ENCODE peak calls at places on chromosomes 6 and 20, in nine cellular contexts. J is OCI-LY7, G is PC-9, C is GM23248, R is PC-3, H is SK-N-SH, L is hepatocyte, I is GM23338, O is HCT116. W is an unnamed sample. For H3K9me2, the result is how much of the 10 kb centered on the place peaks cover.

GRCh38 chr20:25053207-25054132 is 4.5 kb downstream of the ACSS1 start:
- DNase-seq in J (no peak), G (no peak), C (peak), R (no peak), H (no peak), L (no peak), I (no peak), O (no peak), W (peak)

GRCh38 chr6:144327081-144327480 is 41.9 kb downstream of the UTRN start:
- DNase-seq in J (no peak), G (no peak), C (no peak), R (no peak), H (no peak), L (no peak), I (peak), O (no peak), W (no peak)

GRCh38 chr20:48613926-48614325 is 213.9 kb downstream of the PREX1 start:
- DNase-seq in J (no peak), G (no peak), C (no peak), R (no peak), H (no peak), L (no peak), I (no peak), O (no peak), W (no peak)

GRCh38 chr20:5821627-5822215 is 71.5 kb downstream of the SHLD1 start:
- DNase-seq in J (no peak), G (no peak), C (peak), R (no peak), H (no peak), L (no peak), I (no peak), O (no peak), W (no peak)

GRCh38 chr6:82989891-82990290 is 75.8 kb downstream of the UBE3D start:
- DNase-seq in J (no peak), G (no peak), C (peak), R (no peak), H (no peak), L (no peak), I (no peak), O (no peak), W (no peak)

GRCh38 chr6:24004062-24004461 is 122.0 kb upstream of the NRSN1 start:
- DNase-seq in J (no peak), G (no peak), C (peak), R (peak), H (no peak), L (no peak), I (no peak), O (no peak), W (no peak)

GRCh38 chr6:6891949-6892461 is 215.8 kb upstream of the RREB1 start:
- DNase-seq in J (no peak), G (no peak), C (peak), R (peak), H (no peak), L (no peak), I (no peak), O (no peak), W (no peak)

GRCh38 chr20:8461186-8461585 is 329.1 kb downstream of the PLCB1 start:
- DNase-seq in J (no peak), G (no peak), C (no peak), R (no peak), H (no peak), L (no peak), I (no peak), O (no peak), W (no peak)

GRCh38 chr6:3755637-3756515 is 4.4 kb upstream of the PXDC1 start:
- DNase-seq in J (no peak), G (no peak), C (peak), R (no peak), H (no peak), L (no peak), I (peak), O (no peak), W (no peak)

GRCh38 chr6:144007779-144008500 is at the start of gene PLAGL1:
- DNase-seq in J (no peak), G (peak), C (peak), R (peak), H (peak), L (peak), I (peak), O (peak), W (no peak)

GRCh38 chr6:18395177-18395850 is 8.2 kb downstream of the RNF144B start:
- DNase-seq in J (no peak), G (peak), C (no peak), R (no peak), H (no peak), L (no peak), I (peak), O (no peak), W (no peak)

GRCh38 chr6:72769459-72770125 is 147.7 kb downstream of the KCNQ5 start:
- DNase-seq in J (peak), G (no peak), C (no peak), R (no peak), H (no peak), L (no peak), I (no peak), O (no peak), W (peak)

GRCh38 chr6:1952726-1953360 is 292.6 kb downstream of the GMDS start:
- DNase-seq in J (no peak), G (peak), C (peak), R (peak), H (no peak), L (no peak), I (no peak), O (peak), W (no peak)

GRCh38 chr20:9474835-9475413 is 39.5 kb upstream of the LAMP5 start:
- DNase-seq in J (no peak), G (no peak), C (peak), R (peak), H (no peak), L (no peak), I (no peak), O (no peak), W (no peak)

GRCh38 chr6:135935951-135936601 is 84.6 kb downstream of the PDE7B start:
- DNase-seq in J (no peak), G (no peak), C (peak), R (peak), H (no peak), L (no peak), I (no peak), O (no peak), W (no peak)

GRCh38 chr20:9235518-9235917 is 166.6 kb downstream of the PLCB4 start:
- DNase-seq in J (no peak), G (no peak), C (peak), R (peak), H (no peak), L (no peak), I (no peak), O (no peak), W (no peak)

GRCh38 chr20:37441023-37441422 is 80.0 kb upstream of the NNAT start:
- DNase-seq in J (no peak), G (no peak), C (no peak), R (no peak), H (no peak), L (no peak), I (no peak), O (no peak), W (no peak)

GRCh38 chr20:35226775-35227681 is 538 bp downstream of the MMP24 start:
- DNase-seq in J (peak), G (peak), C (peak), R (peak), H (peak), L (peak), I (peak), O (no peak), W (peak)

GRCh38 chr6:43972915-43973304 is 154.3 kb downstream of the MRPL14 start:
- DNase-seq in J (no peak), G (no peak), C (peak), R (peak), H (no peak), L (peak), I (no peak), O (no peak), W (no peak)

GRCh38 chr6:106279179-106279578 is 46.4 kb downstream of the ATG5 start:
- DNase-seq in J (no peak), G (no peak), C (peak), R (peak), H (no peak), L (no peak), I (no peak), O (no peak), W (no peak)

GRCh38 chr6:119446623-119447008 is 97.1 kb upstream of the MAN1A1 start:
- DNase-seq in J (no peak), G (peak), C (peak), R (peak), H (no peak), L (peak), I (no peak), O (no peak), W (no peak)

GRCh38 chr6:145814035-145814500 is 527 bp downstream of the FBXO30 start:
- DNase-seq in J (peak), G (peak), C (peak), R (peak), H (peak), L (peak), I (peak), O (no peak), W (peak)

GRCh38 chr6:147507162-147508072 is 1.1 kb upstream of the SAMD5 start:
- DNase-seq in J (no peak), G (peak), C (peak), R (peak), H (peak), L (peak), I (peak), O (no peak), W (no peak)

GRCh38 chr20:17849901-17850673 is 118.5 kb downstream of the SNX5 start:
- DNase-seq in J (no peak), G (peak), C (peak), R (peak), H (no peak), L (peak), I (no peak), O (peak), W (no peak)

GRCh38 chr6:169982461-169983386 is 231.3 kb downstream of the ERMARD start:
- DNase-seq in J (no peak), G (no peak), C (no peak), R (no peak), H (no peak), L (no peak), I (no peak), O (no peak), W (no peak)

GRCh38 chr6:140382351-140382750 is 1007.9 kb upstream of the CITED2 start:
- DNase-seq in J (no peak), G (no peak), C (no peak), R (no peak), H (no peak), L (no peak), I (no peak), O (no peak), W (no peak)

GRCh38 chr6:113642714-113643442 is 214.3 kb upstream of the MARCKS start:
- DNase-seq in J (peak), G (no peak), C (peak), R (peak), H (peak), L (peak), I (peak), O (no peak), W (peak)

GRCh38 chr6:31920803-31921202 is 6.7 kb upstream of the C2 start:
- DNase-seq in J (no peak), G (no peak), C (no peak), R (no peak), H (no peak), L (no peak), I (no peak), O (no peak), W (no peak)

GRCh38 chr20:41011551-41012067 is 17.0 kb upstream of the TOP1 start:
- DNase-seq in J (peak), G (peak), C (no peak), R (no peak), H (no peak), L (no peak), I (no peak), O (no peak), W (peak)

GRCh38 chr6:6366778-6367177 is 46.3 kb upstream of the F13A1 start:
- DNase-seq in J (no peak), G (no peak), C (no peak), R (no peak), H (no peak), L (no peak), I (peak), O (no peak), W (no peak)

GRCh38 chr20:33415948-33416347 is 14.6 kb upstream of the CDK5RAP1 start:
- DNase-seq in J (peak), G (peak), C (peak), R (peak), H (peak), L (no peak), I (peak), O (no peak), W (peak)

GRCh38 chr20:38127011-38127621 is 38.0 kb downstream of the TGM2 start:
- DNase-seq in J (no peak), G (peak), C (peak), R (peak), H (no peak), L (peak), I (no peak), O (peak), W (no peak)

GRCh38 chr6:123965894-123966293 is 162.2 kb downstream of the NKAIN2 start:
- DNase-seq in J (no peak), G (no peak), C (peak), R (peak), H (peak), L (no peak), I (peak), O (no peak), W (no peak)

GRCh38 chr20:57620274-57620990 is at the start of gene ZBP1:
- DNase-seq in J (peak), G (peak), C (no peak), R (no peak), H (no peak), L (no peak), I (no peak), O (no peak), W (peak)

GRCh38 chr6:143099647-143100046 is 39.0 kb downstream of the AIG1 start:
- DNase-seq in J (no peak), G (no peak), C (no peak), R (no peak), H (no peak), L (no peak), I (no peak), O (no peak), W (no peak)

GRCh38 chr20:2329286-2329685 is 33.5 kb downstream of the TGM3 start:
- DNase-seq in J (no peak), G (no peak), C (no peak), R (no peak), H (no peak), L (no peak), I (no peak), O (no peak), W (no peak)

GRCh38 chr20:57224641-57225138 is 41.8 kb downstream of the BMP7 start:
- DNase-seq in J (no peak), G (no peak), C (peak), R (no peak), H (peak), L (no peak), I (no peak), O (no peak), W (no peak)

GRCh38 chr6:7267071-7267470 is 45.9 kb downstream of the SSR1 start:
- DNase-seq in J (no peak), G (no peak), C (no peak), R (no peak), H (no peak), L (no peak), I (no peak), O (no peak), W (no peak)

GRCh38 chr6:167683028-167683862 is 143.5 kb upstream of the AFDN start:
- DNase-seq in J (no peak), G (peak), C (no peak), R (peak), H (no peak), L (peak), I (no peak), O (peak), W (no peak)

DNA sequence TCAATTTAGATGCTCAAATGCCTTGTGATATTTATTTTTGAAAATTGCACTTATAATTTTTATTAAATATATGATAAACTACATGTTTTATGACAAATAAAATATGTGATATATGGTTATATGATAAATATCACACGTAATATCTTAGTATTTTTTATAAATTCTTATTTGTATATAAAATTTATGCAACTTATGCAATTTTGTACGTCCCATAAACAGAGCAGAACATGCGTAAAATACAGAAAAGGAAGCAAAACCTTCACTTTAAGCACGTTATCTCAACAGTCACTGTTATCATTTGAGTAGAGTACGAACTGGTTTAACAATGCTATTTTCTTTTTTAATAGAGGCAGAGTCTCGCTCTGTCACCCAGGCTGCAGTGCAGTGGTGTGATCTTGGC is 15.7 kb upstream of the ADRM1 start:
- DNase-seq in J (no peak), G (no peak), C (no peak), R (no peak), H (no peak), L (no peak), I (no peak), O (no peak), W (no peak)
- H3K9me2 ChIP-seq in J (under half), G (under half), C (under half), R (under half), H (under half), L (under half), I (under half), O (under half), W (under half)

GRCh38 chr6:26624557-26624956 is 27.8 kb downstream of the ABT1 start:
- DNase-seq in J (no peak), G (no peak), C (no peak), R (no peak), H (no peak), L (no peak), I (no peak), O (no peak), W (no peak)
- H3K9me2 ChIP-seq in J (under half), G (under half), C (under half), R (under half), H (under half), L (under half), I (under half), O (under half), W (under half)

GRCh38 chr20:15560936-15561531 is 1012.2 kb downstream of the KIF16B start:
- DNase-seq in J (no peak), G (no peak), C (no peak), R (no peak), H (no peak), L (no peak), I (peak), O (no peak), W (no peak)
- H3K9me2 ChIP-seq in J (under half), G (under half), C (under half), R (under half), H (under half), L (under half), I (under half), O (under half), W (under half)

DNA sequence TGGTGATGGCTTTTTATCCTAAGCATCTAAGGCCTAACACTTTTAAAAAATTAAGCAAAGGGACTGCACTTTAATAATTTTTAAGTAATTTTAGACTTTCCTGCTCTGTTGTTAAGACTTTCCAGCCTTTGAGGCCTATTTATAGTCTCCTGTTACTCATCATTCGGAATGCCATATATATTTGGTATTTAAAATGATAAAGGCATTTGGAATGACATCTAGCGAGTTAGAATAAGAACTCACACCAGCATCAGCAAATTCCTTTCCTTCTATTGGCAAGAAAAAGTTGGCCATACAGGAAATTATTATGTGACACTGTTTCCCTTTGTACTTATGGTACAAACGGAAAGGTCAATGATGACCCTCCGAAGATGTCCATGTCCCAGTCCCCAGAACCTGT is 88.1 kb upstream of the STMND1 start:
- DNase-seq in J (no peak), G (no peak), C (peak), R (peak), H (no peak), L (no peak), I (no peak), O (no peak), W (no peak)
- H3K9me2 ChIP-seq in J (under half), G (under half), C (under half), R (under half), H (under half), L (under half), I (under half), O (under half), W (under half)

W was measured in MM.1S.